ENCODE peak calls at places on chromosomes 12 and 14, in four cellular contexts. T is psoas muscle; Z is small intestine; U is stimulated activated CD8-positive, alpha-beta memory T cell treated with anti-CD3 and anti-CD28 coated beads, Interleukin-2, amount 100 ng/mL, for 1 hour. G is an unnamed sample.

GRCh38 chr14:99664636-99665273 is 19.3 kb upstream of the CYP46A1 start:
- DNase-seq in T (no peak), Z (no peak), U (no peak), G (no peak)

GRCh38 chr12:111405149-111405855 is 421 bp upstream of the SH2B3 start:
- DNase-seq in T (peak; percentile 91), Z (peak; percentile 90), U (peak; percentile 97), G (peak; percentile 87)

GRCh38 chr12:110249105-110249504 is 31.9 kb upstream of the ATP2A2 start:
- DNase-seq in T (peak; percentile 37), Z (no peak), U (no peak), G (no peak)

GRCh38 chr12:19971396-19971802 is 396.9 kb upstream of the PDE3A start:
- DNase-seq in T (no peak), Z (peak; percentile 23), U (no peak), G (no peak)

GRCh38 chr12:43151406-43152080 is 400.5 kb downstream of the ADAMTS20 start:
- DNase-seq in T (no peak), Z (no peak), U (no peak), G (no peak)

GRCh38 chr12:132214906-132215643 is 70.8 kb downstream of the NOC4L start:
- DNase-seq in T (no peak), Z (no peak), U (no peak), G (no peak)

GRCh38 chr12:68455676-68456345 is 123.6 kb upstream of the MDM1 start:
- DNase-seq in T (no peak), Z (peak; percentile 18), U (no peak), G (no peak)

GRCh38 chr12:53983580-53984572 is 1.1 kb upstream of the HOXC10 start:
- DNase-seq in T (no peak), Z (no peak), U (no peak), G (no peak)

GRCh38 chr12:114760151-114760877 is 76.3 kb upstream of the TBX3 start:
- DNase-seq in T (no peak), Z (no peak), U (no peak), G (no peak)

GRCh38 chr14:34113051-34113511 is 162.2 kb upstream of the EGLN3 start:
- DNase-seq in T (no peak), Z (no peak), U (no peak), G (no peak)

GRCh38 chr14:98503086-98503815 is 768.7 kb downstream of the BCL11B start:
- DNase-seq in T (no peak), Z (no peak), U (no peak), G (no peak)

GRCh38 chr12:3777206-3777809 is 24.4 kb upstream of the CRACR2A start:
- DNase-seq in T (no peak), Z (peak; percentile 48), U (no peak), G (peak; percentile 59)

GRCh38 chr12:45938566-45938965 is 51.8 kb downstream of the SCAF11 start:
- DNase-seq in T (no peak), Z (peak; percentile 86), U (no peak), G (no peak)

GRCh38 chr12:81809829-81810595 is 50.9 kb upstream of the PPFIA2 start:
- DNase-seq in T (no peak), Z (no peak), U (no peak), G (no peak)

GRCh38 chr12:64001439-64001838 is 156.9 kb downstream of the SRGAP1 start:
- DNase-seq in T (no peak), Z (no peak), U (no peak), G (no peak)

GRCh38 chr12:117025481-117026151 is 73.6 kb downstream of the TESC start:
- DNase-seq in T (peak; percentile 59), Z (peak; percentile 59), U (no peak), G (peak; percentile 37)

GRCh38 chr14:105086833-105087307 is 21.6 kb upstream of the GPR132 start:
- DNase-seq in T (peak; percentile 80), Z (peak; percentile 75), U (peak; percentile 78), G (peak; percentile 30)

GRCh38 chr12:26030371-26030770 is 71.9 kb downstream of the RASSF8 start:
- DNase-seq in T (no peak), Z (no peak), U (no peak), G (no peak)

GRCh38 chr12:21773799-21774198 is 707 bp downstream of the KCNJ8 start:
- DNase-seq in T (no peak), Z (no peak), U (no peak), G (no peak)

GRCh38 chr12:51244269-51244668 is 5.6 kb downstream of the DAZAP2 start:
- DNase-seq in T (no peak), Z (no peak), U (no peak), G (no peak)

GRCh38 chr14:73491256-73491976 is 683 bp downstream of the RIOX1 start:
- DNase-seq in T (peak; percentile 64), Z (peak; percentile 76), U (peak; percentile 37), G (peak; percentile 8)

G was measured in SW 1271.